ENCODE peak calls at places on chromosomes 3 and 15, in eight cellular contexts. One of them, this sample, is unnamed.

GRCh38 chr15:35306361-35306981 is 221.4 kb upstream of the NANOGP8 start:
- DNase-seq in brain microvascular endothelial cell: peak
- DNase-seq in foreskin fibroblast: peak
- DNase-seq in ovary: no peak
- DNase-seq in epithelial cell of esophagus: peak
- DNase-seq in WTC11: no peak
- DNase-seq in pancreas: no peak
- DNase-seq in AG09309: no peak
- DNase-seq in this sample: no peak

GRCh38 chr15:75030023-75030413 is 6.6 kb downstream of the PPCDC start:
- DNase-seq in pancreas: no peak
- DNase-seq in WTC11: no peak
- DNase-seq in ovary: peak
- DNase-seq in epithelial cell of esophagus: peak
- DNase-seq in brain microvascular endothelial cell: no peak
- DNase-seq in AG09309: no peak
- DNase-seq in foreskin fibroblast: peak
- DNase-seq in this sample: no peak

GRCh38 chr3:171266034-171266805 is 194.0 kb downstream of the TNIK start:
- DNase-seq in foreskin fibroblast: no peak
- DNase-seq in WTC11: no peak
- DNase-seq in ovary: no peak
- DNase-seq in pancreas: no peak
- DNase-seq in brain microvascular endothelial cell: no peak
- DNase-seq in epithelial cell of esophagus: no peak
- DNase-seq in AG09309: no peak
- DNase-seq in this sample: no peak

GRCh38 chr3:12884104-12884742 is 42.9 kb upstream of the RPL32 start:
- DNase-seq in ovary: peak
- DNase-seq in pancreas: no peak
- DNase-seq in WTC11: no peak
- DNase-seq in epithelial cell of esophagus: no peak
- DNase-seq in AG09309: no peak
- DNase-seq in foreskin fibroblast: peak
- DNase-seq in brain microvascular endothelial cell: no peak
- DNase-seq in this sample: no peak

GRCh38 chr3:152471814-152472605 is 203.3 kb downstream of the MBNL1 start:
- DNase-seq in ovary: peak
- DNase-seq in AG09309: no peak
- DNase-seq in epithelial cell of esophagus: peak
- DNase-seq in WTC11: peak
- DNase-seq in brain microvascular endothelial cell: peak
- DNase-seq in foreskin fibroblast: peak
- DNase-seq in pancreas: peak
- DNase-seq in this sample: peak

GRCh38 chr3:170848294-170848917 is 21.6 kb downstream of the RPL22L1 start:
- DNase-seq in WTC11: no peak
- DNase-seq in foreskin fibroblast: no peak
- DNase-seq in brain microvascular endothelial cell: no peak
- DNase-seq in pancreas: no peak
- DNase-seq in epithelial cell of esophagus: peak
- DNase-seq in AG09309: no peak
- DNase-seq in ovary: no peak
- DNase-seq in this sample: no peak

GRCh38 chr15:49620174-49620573 is 444 bp downstream of the FAM227B start:
- DNase-seq in ovary: no peak
- DNase-seq in epithelial cell of esophagus: peak
- DNase-seq in brain microvascular endothelial cell: no peak
- DNase-seq in foreskin fibroblast: no peak
- DNase-seq in pancreas: no peak
- DNase-seq in WTC11: no peak
- DNase-seq in AG09309: no peak
- DNase-seq in this sample: no peak

GRCh38 chr3:163362154-163362553 is 1716.1 kb downstream of the SI start:
- DNase-seq in epithelial cell of esophagus: no peak
- DNase-seq in pancreas: no peak
- DNase-seq in ovary: no peak
- DNase-seq in foreskin fibroblast: no peak
- DNase-seq in brain microvascular endothelial cell: no peak
- DNase-seq in AG09309: no peak
- DNase-seq in WTC11: no peak
- DNase-seq in this sample: no peak

GRCh38 chr3:139751789-139752188 is 74.0 kb upstream of the NMNAT3 start:
- DNase-seq in foreskin fibroblast: no peak
- DNase-seq in pancreas: no peak
- DNase-seq in epithelial cell of esophagus: no peak
- DNase-seq in ovary: no peak
- DNase-seq in brain microvascular endothelial cell: no peak
- DNase-seq in WTC11: no peak
- DNase-seq in AG09309: no peak
- DNase-seq in this sample: no peak

GRCh38 chr3:34969513-34969912 is 669.8 kb upstream of the ARPP21 start:
- DNase-seq in pancreas: no peak
- DNase-seq in brain microvascular endothelial cell: no peak
- DNase-seq in epithelial cell of esophagus: no peak
- DNase-seq in WTC11: no peak
- DNase-seq in AG09309: no peak
- DNase-seq in ovary: no peak
- DNase-seq in foreskin fibroblast: no peak
- DNase-seq in this sample: no peak

GRCh38 chr15:99732711-99733267 is 448 bp downstream of the LYSMD4 start:
- DNase-seq in pancreas: peak
- DNase-seq in ovary: no peak
- DNase-seq in foreskin fibroblast: no peak
- DNase-seq in WTC11: no peak
- DNase-seq in AG09309: no peak
- DNase-seq in epithelial cell of esophagus: peak
- DNase-seq in brain microvascular endothelial cell: no peak
- DNase-seq in this sample: peak

GRCh38 chr15:52653451-52653964 is 25.7 kb downstream of the ATOSA start:
- DNase-seq in ovary: no peak
- DNase-seq in WTC11: no peak
- DNase-seq in brain microvascular endothelial cell: peak
- DNase-seq in AG09309: peak
- DNase-seq in pancreas: no peak
- DNase-seq in foreskin fibroblast: peak
- DNase-seq in epithelial cell of esophagus: peak
- DNase-seq in this sample: no peak

GRCh38 chr15:56582785-56583184 is 117.8 kb upstream of the MNS1 start:
- DNase-seq in epithelial cell of esophagus: no peak
- DNase-seq in AG09309: no peak
- DNase-seq in ovary: no peak
- DNase-seq in pancreas: no peak
- DNase-seq in foreskin fibroblast: no peak
- DNase-seq in brain microvascular endothelial cell: no peak
- DNase-seq in WTC11: no peak
- DNase-seq in this sample: no peak

GRCh38 chr15:38555686-38556334 is 8.8 kb downstream of the RASGRP1 start:
- DNase-seq in AG09309: peak
- DNase-seq in pancreas: no peak
- DNase-seq in WTC11: no peak
- DNase-seq in epithelial cell of esophagus: peak
- DNase-seq in foreskin fibroblast: peak
- DNase-seq in ovary: no peak
- DNase-seq in brain microvascular endothelial cell: peak
- DNase-seq in this sample: no peak

GRCh38 chr3:10694194-10694593 is 121.8 kb upstream of the SLC6A11 start:
- DNase-seq in epithelial cell of esophagus: no peak
- DNase-seq in ovary: no peak
- DNase-seq in foreskin fibroblast: no peak
- DNase-seq in AG09309: no peak
- DNase-seq in brain microvascular endothelial cell: no peak
- DNase-seq in pancreas: no peak
- DNase-seq in WTC11: no peak
- DNase-seq in this sample: no peak

GRCh38 chr3:31423522-31423921 is 109.2 kb upstream of the STT3B start:
- DNase-seq in AG09309: no peak
- DNase-seq in epithelial cell of esophagus: peak
- DNase-seq in WTC11: no peak
- DNase-seq in foreskin fibroblast: peak
- DNase-seq in brain microvascular endothelial cell: peak
- DNase-seq in ovary: no peak
- DNase-seq in pancreas: no peak
- DNase-seq in this sample: no peak

GRCh38 chr15:38129531-38130199 is 123.0 kb upstream of the SPRED1 start:
- DNase-seq in ovary: peak
- DNase-seq in pancreas: peak
- DNase-seq in WTC11: no peak
- DNase-seq in brain microvascular endothelial cell: peak
- DNase-seq in epithelial cell of esophagus: peak
- DNase-seq in foreskin fibroblast: peak
- DNase-seq in AG09309: peak
- DNase-seq in this sample: peak

GRCh38 chr3:148790841-148791240 is 36.8 kb upstream of the CPB1 start:
- DNase-seq in pancreas: peak
- DNase-seq in foreskin fibroblast: no peak
- DNase-seq in AG09309: no peak
- DNase-seq in brain microvascular endothelial cell: no peak
- DNase-seq in WTC11: no peak
- DNase-seq in epithelial cell of esophagus: no peak
- DNase-seq in ovary: no peak
- DNase-seq in this sample: no peak

GRCh38 chr15:70853855-70854668 is at the start of gene LARP6:
- DNase-seq in AG09309: no peak
- DNase-seq in epithelial cell of esophagus: no peak
- DNase-seq in pancreas: peak
- DNase-seq in foreskin fibroblast: no peak
- DNase-seq in ovary: peak
- DNase-seq in WTC11: peak
- DNase-seq in brain microvascular endothelial cell: no peak
- DNase-seq in this sample: peak

GRCh38 chr15:70855764-70856163 is 1.8 kb upstream of the LARP6 start:
- DNase-seq in ovary: no peak
- DNase-seq in AG09309: no peak
- DNase-seq in foreskin fibroblast: no peak
- DNase-seq in epithelial cell of esophagus: no peak
- DNase-seq in pancreas: no peak
- DNase-seq in WTC11: no peak
- DNase-seq in brain microvascular endothelial cell: no peak
- DNase-seq in this sample: no peak

GRCh38 chr15:70853270-70853854 is 595 bp downstream of the LARP6 start:
- DNase-seq in brain microvascular endothelial cell: peak
- DNase-seq in WTC11: peak
- DNase-seq in epithelial cell of esophagus: peak
- DNase-seq in foreskin fibroblast: peak
- DNase-seq in AG09309: no peak
- DNase-seq in ovary: peak
- DNase-seq in pancreas: peak
- DNase-seq in this sample: peak

GRCh38 chr15:70856177-70856883 is 2.4 kb upstream of the LARP6 start:
- DNase-seq in AG09309: no peak
- DNase-seq in brain microvascular endothelial cell: no peak
- DNase-seq in pancreas: no peak
- DNase-seq in epithelial cell of esophagus: no peak
- DNase-seq in ovary: no peak
- DNase-seq in foreskin fibroblast: no peak
- DNase-seq in WTC11: no peak
- DNase-seq in this sample: no peak

DNA sequence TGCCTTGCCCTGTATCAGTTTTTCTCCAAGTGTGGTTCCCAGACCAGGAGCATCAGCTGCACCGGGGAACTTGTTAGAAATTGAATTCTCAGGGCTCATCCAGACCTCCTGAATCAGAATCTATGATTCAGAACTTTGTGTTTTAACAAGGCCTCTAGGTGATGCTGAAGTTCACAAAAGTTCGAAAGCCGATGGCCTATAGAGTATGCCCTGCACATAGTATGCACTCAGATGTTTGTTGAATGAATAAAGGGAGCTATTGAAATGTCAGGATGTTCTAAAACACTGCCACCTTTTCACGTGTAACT is 666 bp upstream of the LARP6 start:
- DNase-seq in foreskin fibroblast: no peak
- DNase-seq in pancreas: no peak
- DNase-seq in ovary: no peak
- DNase-seq in epithelial cell of esophagus: peak
- DNase-seq in brain microvascular endothelial cell: peak
- DNase-seq in AG09309: no peak
- DNase-seq in WTC11: no peak
- DNase-seq in this sample: no peak
- TF ChIP-seq CTCF in foreskin fibroblast: no peak
- TF ChIP-seq CTCF in pancreas: no peak
- TF ChIP-seq CTCF in ovary: no peak
- TF ChIP-seq CTCF in epithelial cell of esophagus: no peak
- TF ChIP-seq CTCF in brain microvascular endothelial cell: peak
- TF ChIP-seq CTCF in AG09309: peak
- TF ChIP-seq CTCF in WTC11: no peak
- TF ChIP-seq CTCF in this sample: peak

GRCh38 chr15:70560617-70561328 is 202.6 kb downstream of the UACA start:
- DNase-seq in foreskin fibroblast: no peak
- DNase-seq in AG09309: no peak
- DNase-seq in epithelial cell of esophagus: no peak
- DNase-seq in WTC11: no peak
- DNase-seq in brain microvascular endothelial cell: no peak
- DNase-seq in ovary: no peak
- DNase-seq in pancreas: no peak
- DNase-seq in this sample: no peak
- TF ChIP-seq CTCF in foreskin fibroblast: no peak
- TF ChIP-seq CTCF in AG09309: no peak
- TF ChIP-seq CTCF in epithelial cell of esophagus: no peak
- TF ChIP-seq CTCF in WTC11: no peak
- TF ChIP-seq CTCF in brain microvascular endothelial cell: peak
- TF ChIP-seq CTCF in ovary: no peak
- TF ChIP-seq CTCF in pancreas: no peak
- TF ChIP-seq CTCF in this sample: no peak

GRCh38 chr15:63160638-63161037 is 3.4 kb upstream of the RPS27L start:
- DNase-seq in foreskin fibroblast: no peak
- DNase-seq in pancreas: no peak
- DNase-seq in brain microvascular endothelial cell: no peak
- DNase-seq in ovary: no peak
- DNase-seq in AG09309: no peak
- DNase-seq in WTC11: no peak
- DNase-seq in epithelial cell of esophagus: no peak
- DNase-seq in this sample: no peak

GRCh38 chr15:63169796-63170195 is 12.5 kb upstream of the RPS27L start:
- DNase-seq in ovary: no peak
- DNase-seq in foreskin fibroblast: no peak
- DNase-seq in brain microvascular endothelial cell: no peak
- DNase-seq in pancreas: no peak
- DNase-seq in AG09309: no peak
- DNase-seq in WTC11: no peak
- DNase-seq in epithelial cell of esophagus: no peak
- DNase-seq in this sample: no peak

GRCh38 chr15:63165166-63165859 is 8.0 kb upstream of the RPS27L start:
- DNase-seq in pancreas: no peak
- DNase-seq in AG09309: no peak
- DNase-seq in brain microvascular endothelial cell: no peak
- DNase-seq in WTC11: no peak
- DNase-seq in ovary: no peak
- DNase-seq in foreskin fibroblast: no peak
- DNase-seq in epithelial cell of esophagus: no peak
- DNase-seq in this sample: no peak

GRCh38 chr15:63166219-63166618 is 8.9 kb upstream of the RPS27L start:
- DNase-seq in AG09309: no peak
- DNase-seq in WTC11: no peak
- DNase-seq in pancreas: no peak
- DNase-seq in ovary: no peak
- DNase-seq in brain microvascular endothelial cell: no peak
- DNase-seq in foreskin fibroblast: no peak
- DNase-seq in epithelial cell of esophagus: no peak
- DNase-seq in this sample: no peak
- TF ChIP-seq CTCF in AG09309: no peak
- TF ChIP-seq CTCF in WTC11: no peak
- TF ChIP-seq CTCF in pancreas: no peak
- TF ChIP-seq CTCF in ovary: no peak
- TF ChIP-seq CTCF in brain microvascular endothelial cell: peak
- TF ChIP-seq CTCF in foreskin fibroblast: no peak
- TF ChIP-seq CTCF in epithelial cell of esophagus: peak
- TF ChIP-seq CTCF in this sample: no peak

GRCh38 chr15:82952156-82953081 is at the start of gene HOMER2:
- DNase-seq in WTC11: peak
- DNase-seq in ovary: peak
- DNase-seq in pancreas: peak
- DNase-seq in foreskin fibroblast: no peak
- DNase-seq in brain microvascular endothelial cell: no peak
- DNase-seq in epithelial cell of esophagus: peak
- DNase-seq in AG09309: no peak
- DNase-seq in this sample: peak
- TF ChIP-seq CTCF in WTC11: no peak
- TF ChIP-seq CTCF in ovary: no peak
- TF ChIP-seq CTCF in pancreas: no peak
- TF ChIP-seq CTCF in foreskin fibroblast: no peak
- TF ChIP-seq CTCF in brain microvascular endothelial cell: no peak
- TF ChIP-seq CTCF in epithelial cell of esophagus: no peak
- TF ChIP-seq CTCF in AG09309: no peak
- TF ChIP-seq CTCF in this sample: no peak

This sample was measured in heart right ventricle.